ENCODE peak calls at places on chromosome 21, in eight cellular contexts. One of them, this sample, is unnamed.

GRCh38 chr21:31416465-31416864 is 72.4 kb upstream of the TIAM1 start:
- DNase-seq in ovary: no peak
- DNase-seq in astrocyte of the cerebellum: no peak
- DNase-seq in fibroblast of the aortic adventitia: peak; percentile 60
- DNase-seq in CD4-positive, alpha-beta T cell: no peak
- DNase-seq in GM13976: no peak
- DNase-seq in AG09309: no peak
- DNase-seq in Calu3: no peak
- DNase-seq in this sample: no peak

GRCh38 chr21:41363370-41364270 is 1.8 kb downstream of the MX2 start:
- DNase-seq in ovary: no peak
- DNase-seq in Calu3: no peak
- DNase-seq in GM13976: no peak
- DNase-seq in CD4-positive, alpha-beta T cell: no peak
- DNase-seq in astrocyte of the cerebellum: no peak
- DNase-seq in AG09309: no peak
- DNase-seq in fibroblast of the aortic adventitia: no peak
- DNase-seq in this sample: no peak

GRCh38 chr21:22796147-22796546 is 1797.9 kb downstream of the NCAM2 start:
- DNase-seq in AG09309: no peak
- DNase-seq in fibroblast of the aortic adventitia: no peak
- DNase-seq in GM13976: no peak
- DNase-seq in ovary: no peak
- DNase-seq in CD4-positive, alpha-beta T cell: no peak
- DNase-seq in astrocyte of the cerebellum: no peak
- DNase-seq in Calu3: no peak
- DNase-seq in this sample: no peak

GRCh38 chr21:31732538-31732864 is 583 bp upstream of the SCAF4 start:
- DNase-seq in fibroblast of the aortic adventitia: no peak
- DNase-seq in GM13976: no peak
- DNase-seq in CD4-positive, alpha-beta T cell: no peak
- DNase-seq in ovary: no peak
- DNase-seq in Calu3: no peak
- DNase-seq in AG09309: no peak
- DNase-seq in astrocyte of the cerebellum: no peak
- DNase-seq in this sample: no peak

GRCh38 chr21:18298228-18298627 is 53.6 kb downstream of the CHODL start:
- DNase-seq in astrocyte of the cerebellum: no peak
- DNase-seq in AG09309: no peak
- DNase-seq in Calu3: no peak
- DNase-seq in GM13976: no peak
- DNase-seq in fibroblast of the aortic adventitia: no peak
- DNase-seq in ovary: no peak
- DNase-seq in CD4-positive, alpha-beta T cell: no peak
- DNase-seq in this sample: no peak

GRCh38 chr21:23612210-23612609 is 1995.1 kb downstream of the MRPL39 start:
- DNase-seq in AG09309: no peak
- DNase-seq in CD4-positive, alpha-beta T cell: no peak
- DNase-seq in astrocyte of the cerebellum: no peak
- DNase-seq in ovary: no peak
- DNase-seq in GM13976: no peak
- DNase-seq in Calu3: no peak
- DNase-seq in fibroblast of the aortic adventitia: no peak
- DNase-seq in this sample: no peak

GRCh38 chr21:34367320-34367935 is 3.6 kb downstream of the KCNE2 start:
- DNase-seq in CD4-positive, alpha-beta T cell: no peak
- DNase-seq in astrocyte of the cerebellum: peak; percentile 79
- DNase-seq in ovary: no peak
- DNase-seq in Calu3: peak; percentile 47
- DNase-seq in AG09309: peak; percentile 83
- DNase-seq in GM13976: peak; percentile 44
- DNase-seq in fibroblast of the aortic adventitia: peak; percentile 88
- DNase-seq in this sample: no peak

GRCh38 chr21:17461014-17461413 is 51.8 kb upstream of the CXADR start:
- DNase-seq in CD4-positive, alpha-beta T cell: no peak
- DNase-seq in fibroblast of the aortic adventitia: peak; percentile 91
- DNase-seq in AG09309: peak; percentile 46
- DNase-seq in ovary: no peak
- DNase-seq in Calu3: no peak
- DNase-seq in GM13976: no peak
- DNase-seq in astrocyte of the cerebellum: peak; percentile 16
- DNase-seq in this sample: no peak

GRCh38 chr21:27693376-27693775 is 726.5 kb upstream of the ADAMTS5 start:
- DNase-seq in ovary: no peak
- DNase-seq in GM13976: no peak
- DNase-seq in fibroblast of the aortic adventitia: peak; percentile 46
- DNase-seq in CD4-positive, alpha-beta T cell: no peak
- DNase-seq in AG09309: peak; percentile 78
- DNase-seq in Calu3: no peak
- DNase-seq in astrocyte of the cerebellum: no peak
- DNase-seq in this sample: no peak

GRCh38 chr21:22791986-22792560 is 1793.9 kb downstream of the NCAM2 start:
- DNase-seq in fibroblast of the aortic adventitia: peak; percentile 67
- DNase-seq in astrocyte of the cerebellum: peak; percentile 29
- DNase-seq in GM13976: peak; percentile 33
- DNase-seq in CD4-positive, alpha-beta T cell: no peak
- DNase-seq in ovary: no peak
- DNase-seq in Calu3: peak; percentile 2
- DNase-seq in AG09309: no peak
- DNase-seq in this sample: no peak

GRCh38 chr21:42250422-42251403 is 31.8 kb downstream of the ABCG1 start:
- DNase-seq in AG09309: no peak
- DNase-seq in ovary: no peak
- DNase-seq in Calu3: no peak
- DNase-seq in CD4-positive, alpha-beta T cell: no peak
- DNase-seq in fibroblast of the aortic adventitia: no peak
- DNase-seq in astrocyte of the cerebellum: no peak
- DNase-seq in GM13976: no peak
- DNase-seq in this sample: no peak

GRCh38 chr21:25863747-25864146 is 129.0 kb downstream of the GABPA start:
- DNase-seq in ovary: no peak
- DNase-seq in astrocyte of the cerebellum: no peak
- DNase-seq in Calu3: no peak
- DNase-seq in AG09309: no peak
- DNase-seq in fibroblast of the aortic adventitia: no peak
- DNase-seq in GM13976: no peak
- DNase-seq in CD4-positive, alpha-beta T cell: no peak
- DNase-seq in this sample: no peak

GRCh38 chr21:44999972-45000636 is 60.3 kb downstream of the SLX9 start:
- DNase-seq in astrocyte of the cerebellum: no peak
- DNase-seq in GM13976: no peak
- DNase-seq in fibroblast of the aortic adventitia: no peak
- DNase-seq in Calu3: no peak
- DNase-seq in AG09309: no peak
- DNase-seq in CD4-positive, alpha-beta T cell: no peak
- DNase-seq in ovary: peak; percentile 25
- DNase-seq in this sample: peak; percentile 87

DNA sequence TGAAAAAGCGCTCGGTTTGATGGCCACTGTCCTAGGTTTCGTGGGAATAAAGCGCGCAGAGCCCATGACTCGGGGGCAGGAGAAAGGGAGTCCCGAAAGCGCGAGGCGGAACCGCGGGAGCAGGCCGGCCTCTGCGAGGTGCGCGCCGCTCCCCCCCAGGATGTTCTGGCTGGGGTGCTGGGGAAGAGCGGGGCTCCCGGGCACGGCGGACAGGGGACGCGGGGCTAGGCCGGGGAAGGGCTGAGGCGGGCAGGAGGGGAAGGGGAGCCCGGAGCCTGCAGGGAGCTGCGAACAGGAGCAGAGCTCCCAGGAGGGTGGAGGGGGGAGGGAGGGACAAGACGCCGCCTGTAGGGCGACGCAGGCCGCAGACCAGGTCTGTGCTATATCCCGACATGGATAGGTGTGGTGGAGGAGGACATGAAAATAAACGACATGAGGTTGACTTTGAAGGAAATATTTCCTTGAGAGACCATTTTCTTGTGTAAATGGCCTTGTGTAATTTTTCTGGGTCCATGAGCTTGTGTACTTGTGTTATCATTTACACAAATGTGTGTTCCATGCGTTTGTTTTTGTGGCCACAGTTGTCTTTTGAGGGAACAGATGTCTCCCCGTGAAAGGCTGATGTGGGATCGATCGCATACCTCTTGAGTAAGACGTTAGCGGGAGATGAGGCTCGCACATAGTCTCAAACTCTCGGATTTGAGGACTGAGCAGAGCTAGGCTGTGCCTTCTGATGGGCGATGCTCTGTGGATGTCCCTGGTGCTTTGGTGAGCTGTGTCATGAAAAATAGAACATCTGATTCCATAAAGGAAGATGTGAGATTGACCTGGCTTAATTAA is 1.3 kb downstream of the PCNT start:
- DNase-seq in CD4-positive, alpha-beta T cell: peak; percentile 16
- DNase-seq in ovary: peak; percentile 65
- DNase-seq in AG09309: no peak
- DNase-seq in Calu3: peak; percentile 45
- DNase-seq in GM13976: peak; percentile 63
- DNase-seq in astrocyte of the cerebellum: no peak
- DNase-seq in fibroblast of the aortic adventitia: peak; percentile 39
- DNase-seq in this sample: no peak
- TF ChIP-seq CTCF in CD4-positive, alpha-beta T cell: no peak
- TF ChIP-seq CTCF in ovary: no peak
- TF ChIP-seq CTCF in AG09309: peak; percentile 38
- TF ChIP-seq CTCF in Calu3: no peak
- TF ChIP-seq CTCF in GM13976: peak; percentile 25
- TF ChIP-seq CTCF in astrocyte of the cerebellum: peak; percentile 47
- TF ChIP-seq CTCF in fibroblast of the aortic adventitia: peak; percentile 47
- TF ChIP-seq CTCF in this sample: peak; percentile 63

DNA sequence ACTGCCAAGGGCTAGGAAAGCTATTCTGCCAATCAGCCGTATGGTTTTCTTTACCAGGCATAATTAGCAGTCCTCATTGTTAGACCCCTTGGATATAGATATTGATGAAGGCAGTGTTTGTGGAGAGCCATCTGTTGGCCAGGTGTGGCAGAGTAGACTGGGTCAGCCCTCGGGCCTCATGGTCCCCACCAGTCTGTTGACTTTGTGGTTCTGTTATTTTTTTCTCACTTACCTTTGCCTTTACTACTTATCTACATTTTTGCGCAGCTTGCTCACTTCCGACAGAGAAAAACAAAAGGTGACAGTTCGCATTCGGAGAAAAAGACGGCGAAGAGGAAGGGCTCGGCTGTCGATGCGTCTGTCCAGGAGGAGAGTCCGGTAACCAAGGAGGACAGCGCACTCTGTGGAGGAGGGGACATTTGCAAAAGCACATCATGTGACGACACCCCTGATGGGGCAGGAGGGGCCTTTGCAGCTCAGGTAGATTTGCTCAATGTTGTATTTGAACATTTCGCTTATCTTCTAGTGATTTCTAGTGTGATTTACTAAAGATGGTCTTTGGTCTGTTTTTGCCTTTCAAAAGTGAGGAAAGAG is 2.3 kb downstream of the PCNT start:
- DNase-seq in fibroblast of the aortic adventitia: no peak
- DNase-seq in Calu3: no peak
- DNase-seq in ovary: no peak
- DNase-seq in GM13976: peak; percentile 24
- DNase-seq in astrocyte of the cerebellum: no peak
- DNase-seq in AG09309: no peak
- DNase-seq in CD4-positive, alpha-beta T cell: no peak
- DNase-seq in this sample: no peak
- TF ChIP-seq CTCF in fibroblast of the aortic adventitia: no peak
- TF ChIP-seq CTCF in Calu3: no peak
- TF ChIP-seq CTCF in ovary: no peak
- TF ChIP-seq CTCF in GM13976: no peak
- TF ChIP-seq CTCF in astrocyte of the cerebellum: no peak
- TF ChIP-seq CTCF in AG09309: no peak
- TF ChIP-seq CTCF in CD4-positive, alpha-beta T cell: no peak
- TF ChIP-seq CTCF in this sample: no peak

GRCh38 chr21:35436899-35437298 is 387.8 kb upstream of the RUNX1 start:
- DNase-seq in GM13976: no peak
- DNase-seq in Calu3: no peak
- DNase-seq in AG09309: no peak
- DNase-seq in ovary: no peak
- DNase-seq in astrocyte of the cerebellum: no peak
- DNase-seq in CD4-positive, alpha-beta T cell: no peak
- DNase-seq in fibroblast of the aortic adventitia: no peak
- DNase-seq in this sample: no peak

GRCh38 chr21:35438643-35439404 is 389.7 kb upstream of the RUNX1 start:
- DNase-seq in GM13976: peak; percentile 17
- DNase-seq in fibroblast of the aortic adventitia: peak; percentile 19
- DNase-seq in AG09309: no peak
- DNase-seq in ovary: no peak
- DNase-seq in CD4-positive, alpha-beta T cell: no peak
- DNase-seq in astrocyte of the cerebellum: no peak
- DNase-seq in Calu3: peak; percentile 59
- DNase-seq in this sample: no peak

GRCh38 chr21:35437941-35438340 is 388.8 kb upstream of the RUNX1 start:
- DNase-seq in ovary: no peak
- DNase-seq in AG09309: no peak
- DNase-seq in fibroblast of the aortic adventitia: no peak
- DNase-seq in GM13976: no peak
- DNase-seq in astrocyte of the cerebellum: no peak
- DNase-seq in Calu3: no peak
- DNase-seq in CD4-positive, alpha-beta T cell: no peak
- DNase-seq in this sample: no peak

GRCh38 chr21:35444391-35444790 is 395.3 kb upstream of the RUNX1 start:
- DNase-seq in fibroblast of the aortic adventitia: no peak
- DNase-seq in ovary: no peak
- DNase-seq in astrocyte of the cerebellum: no peak
- DNase-seq in Calu3: no peak
- DNase-seq in AG09309: no peak
- DNase-seq in GM13976: no peak
- DNase-seq in CD4-positive, alpha-beta T cell: no peak
- DNase-seq in this sample: no peak

DNA sequence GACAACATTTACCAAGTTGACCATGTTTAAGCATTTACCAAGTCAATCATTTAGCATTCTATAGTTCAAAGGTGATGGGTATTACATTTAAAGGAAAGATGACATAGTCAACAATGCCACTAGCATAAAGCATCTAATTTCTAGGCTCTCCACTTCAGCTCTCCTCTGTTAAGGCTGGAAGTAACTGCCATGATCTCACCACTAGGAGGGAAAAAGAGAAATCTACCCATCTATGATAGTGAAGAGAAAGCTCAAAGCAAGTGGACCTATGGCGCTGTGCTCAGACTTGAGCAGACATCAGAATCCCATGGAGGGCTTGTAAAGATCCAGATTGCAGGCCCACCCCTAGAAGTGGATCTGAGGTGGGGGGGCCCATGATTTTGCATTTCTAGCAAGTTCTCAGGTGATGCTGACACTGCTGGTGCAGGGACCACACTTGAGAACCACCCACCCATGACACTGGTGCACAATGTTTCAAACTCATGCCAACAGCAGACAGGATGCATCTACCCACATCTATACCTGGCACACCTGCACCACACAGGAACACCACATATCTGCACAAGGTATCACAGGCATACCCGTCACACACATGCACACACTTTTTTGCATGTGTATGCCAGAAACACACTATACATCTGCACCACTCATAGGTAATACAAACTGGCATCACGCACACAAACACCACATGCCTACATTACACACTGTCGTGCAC is 392.9 kb upstream of the RUNX1 start:
- DNase-seq in astrocyte of the cerebellum: no peak
- DNase-seq in fibroblast of the aortic adventitia: no peak
- DNase-seq in ovary: no peak
- DNase-seq in CD4-positive, alpha-beta T cell: no peak
- DNase-seq in AG09309: no peak
- DNase-seq in GM13976: no peak
- DNase-seq in Calu3: no peak
- DNase-seq in this sample: no peak
- TF ChIP-seq CTCF in astrocyte of the cerebellum: peak; percentile 10
- TF ChIP-seq CTCF in fibroblast of the aortic adventitia: no peak
- TF ChIP-seq CTCF in ovary: no peak
- TF ChIP-seq CTCF in CD4-positive, alpha-beta T cell: no peak
- TF ChIP-seq CTCF in AG09309: no peak
- TF ChIP-seq CTCF in GM13976: no peak
- TF ChIP-seq CTCF in Calu3: no peak
- TF ChIP-seq CTCF in this sample: peak; percentile 30

GRCh38 chr21:14403681-14404318 is 20.9 kb upstream of the HSPA13 start:
- DNase-seq in GM13976: peak; percentile 28
- DNase-seq in fibroblast of the aortic adventitia: peak; percentile 57
- DNase-seq in AG09309: peak; percentile 11
- DNase-seq in Calu3: peak; percentile 6
- DNase-seq in CD4-positive, alpha-beta T cell: no peak
- DNase-seq in astrocyte of the cerebellum: peak; percentile 40
- DNase-seq in ovary: no peak
- DNase-seq in this sample: no peak
- TF ChIP-seq CTCF in GM13976: peak; percentile 50
- TF ChIP-seq CTCF in fibroblast of the aortic adventitia: peak; percentile 58
- TF ChIP-seq CTCF in AG09309: peak; percentile 50
- TF ChIP-seq CTCF in Calu3: no peak
- TF ChIP-seq CTCF in CD4-positive, alpha-beta T cell: peak; percentile 76
- TF ChIP-seq CTCF in astrocyte of the cerebellum: peak; percentile 44
- TF ChIP-seq CTCF in ovary: peak; percentile 29
- TF ChIP-seq CTCF in this sample: peak; percentile 86

This sample was measured in chondrocyte.